ENCODE peak calls at places on chromosomes 11 and 22, in six cellular contexts. Q, W, H, O, M and G are unnamed samples.

GRCh38 chr11:117193130-117194020 is 5.8 kb upstream of the TAGLN start:
- DNase-seq in Q (no peak), W (no peak), O (no peak), H (no peak), M (no peak), G (no peak)

GRCh38 chr11:3781423-3781822 is 15.9 kb downstream of the NUP98 start:
- DNase-seq in H (no peak), W (no peak), Q (no peak), M (no peak), O (peak), G (no peak)

GRCh38 chr22:21881841-21882753 is 14.7 kb upstream of the MAPK1 start:
- DNase-seq in Q (no peak), M (no peak), O (no peak), W (no peak), H (no peak), G (no peak)

GRCh38 chr11:74784234-74784633 is 35.6 kb downstream of the RNF169 start:
- DNase-seq in M (no peak), H (no peak), W (no peak), O (no peak), Q (no peak), G (no peak)

GRCh38 chr22:36746571-36746970 is 29.3 kb downstream of the IFT27 start:
- DNase-seq in W (no peak), Q (no peak), O (no peak), M (no peak), H (no peak), G (no peak)

GRCh38 chr22:22593964-22594656 is 35.0 kb upstream of the PRAME start:
- DNase-seq in H (peak), W (peak), O (peak), M (peak), Q (peak), G (peak)

GRCh38 chr22:32731372-32731771 is 70.1 kb upstream of the TIMP3 start:
- DNase-seq in M (no peak), Q (no peak), W (no peak), H (no peak), O (no peak), G (no peak)

GRCh38 chr11:34208266-34209135 is 103.1 kb downstream of the NAT10 start:
- DNase-seq in O (peak), M (no peak), Q (no peak), H (no peak), W (no peak), G (no peak)

GRCh38 chr11:2549080-2549479 is 104.3 kb downstream of the KCNQ1 start:
- DNase-seq in Q (peak), H (no peak), W (no peak), O (no peak), M (no peak), G (no peak)

GRCh38 chr11:94183251-94183885 is 54.7 kb downstream of the PANX1 start:
- DNase-seq in H (no peak), W (no peak), Q (no peak), O (no peak), M (no peak), G (no peak)